ENCODE peak calls at places on chromosomes 2 and 18, in four cellular contexts. C is stimulated activated naive B cell treated with anti-CD40 and anti-IgM and Interleukin-4, amounts not matched to agents 10 μg/mL and 1 μg/mL and 100 μg/mL, for 72 hours; Z is iPS DF 6.9; A is HT-29. O is an unnamed sample.

GRCh38 chr18:41077076-41077475 is 878.0 kb upstream of the PIK3C3 start:
- DNase-seq in A (no peak), C (no peak), Z (no peak), O (no peak)

GRCh38 chr2:6231166-6231565 is 539.0 kb downstream of the SOX11 start:
- DNase-seq in C (no peak), A (no peak), Z (no peak), O (no peak)

GRCh38 chr2:193371200-193371599 is 1176.5 kb upstream of the TMEFF2 start:
- DNase-seq in A (no peak), C (no peak), Z (no peak), O (no peak)

GRCh38 chr2:59177748-59178147 is 936.6 kb upstream of the FANCL start:
- DNase-seq in C (no peak), Z (no peak), A (no peak), O (no peak)

GRCh38 chr2:150484006-150484405 is 3.5 kb downstream of the RND3 start:
- DNase-seq in Z (no peak), C (no peak), A (peak; percentile 76), O (no peak)

GRCh38 chr2:38174646-38175096 is 98.7 kb upstream of the CYP1B1 start:
- DNase-seq in C (no peak), Z (no peak), A (no peak), O (no peak)

GRCh38 chr2:234421-234820 is 29.4 kb downstream of the SH3YL1 start:
- DNase-seq in Z (no peak), A (peak; percentile 3), C (no peak), O (no peak)

GRCh38 chr18:55477537-55478300 is 110.3 kb downstream of the TCF4 start:
- DNase-seq in C (peak; percentile 23), Z (no peak), A (peak; percentile 7), O (no peak)

GRCh38 chr2:106584304-106584954 is 97.3 kb downstream of the CD8B2 start:
- DNase-seq in A (no peak), Z (no peak), C (no peak), O (no peak)

GRCh38 chr18:362914-363295 is 95.1 kb upstream of the THOC1 start:
- DNase-seq in Z (no peak), C (no peak), A (no peak), O (no peak)

GRCh38 chr2:151765760-151766159 is 31.5 kb upstream of the NEB start:
- DNase-seq in Z (no peak), A (no peak), C (peak; percentile 17), O (no peak)

GRCh38 chr2:133434962-133435668 is 133.1 kb downstream of the NCKAP5 start:
- DNase-seq in C (no peak), A (no peak), Z (no peak), O (no peak)

GRCh38 chr2:43399515-43400245 is 173.3 kb upstream of the ZFP36L2 start:
- DNase-seq in A (no peak), Z (no peak), C (no peak), O (no peak)

O was measured in effector memory CD8-positive, alpha-beta T cell.